ENCODE peak calls at places on chromosomes 5 and 9, in eight cellular contexts. M, O, J, H, G, B, U and L are unnamed samples. For H3K4me1, the result is how much of the 10 kb centered on the place peaks cover.

GRCh38 chr5:9387879-9388278 is 158.0 kb downstream of the SEMA5A start:
- DNase-seq in G (no peak), B (peak), O (no peak), H (no peak), U (no peak), M (no peak), J (no peak), L (no peak)

GRCh38 chr5:68290260-68290674 is 74.7 kb downstream of the PIK3R1 start:
- DNase-seq in G (peak), M (no peak), O (no peak), J (no peak), U (peak), B (peak), H (no peak), L (peak)

GRCh38 chr5:179023528-179024189 is at the start of gene ZNF879:
- DNase-seq in M (peak), G (peak), U (peak), J (no peak), B (peak), H (peak), O (peak), L (peak)

GRCh38 chr9:35538361-35539234 is 48.7 kb downstream of the RUSC2 start:
- DNase-seq in U (peak), H (peak), B (peak), J (no peak), O (peak), G (peak), M (peak), L (no peak)

GRCh38 chr5:61767231-61768080 is 435.4 kb downstream of the ZSWIM6 start:
- DNase-seq in O (no peak), G (no peak), M (no peak), B (no peak), J (no peak), U (no peak), H (no peak), L (no peak)

GRCh38 chr5:45793638-45794532 is 97.7 kb upstream of the HCN1 start:
- DNase-seq in M (no peak), J (peak), O (no peak), U (no peak), H (no peak), B (no peak), G (no peak), L (no peak)

GRCh38 chr9:76560481-76560891 is 101.5 kb downstream of the GCNT1 start:
- DNase-seq in J (no peak), G (no peak), O (no peak), H (no peak), U (peak), M (no peak), B (peak), L (no peak)

GRCh38 chr5:96332535-96333396 is 100.3 kb downstream of the PCSK1 start:
- DNase-seq in H (no peak), M (no peak), U (no peak), J (no peak), G (no peak), B (no peak), O (no peak), L (no peak)

GRCh38 chr5:179623906-179624741 is 653 bp upstream of the HNRNPH1 start:
- DNase-seq in O (no peak), J (no peak), B (peak), U (peak), M (no peak), H (peak), G (peak), L (no peak)

GRCh38 chr5:94802450-94802849 is 184.0 kb downstream of the SLF1 start:
- DNase-seq in J (no peak), O (peak), U (peak), H (no peak), B (peak), G (no peak), M (peak), L (peak)

GRCh38 chr5:151023651-151024050 is 3.3 kb downstream of the GPX3 start:
- DNase-seq in M (no peak), J (no peak), B (no peak), H (no peak), U (peak), O (no peak), G (peak), L (no peak)

GRCh38 chr5:79590395-79590999 is 21.7 kb upstream of the TENT2 start:
- DNase-seq in H (no peak), M (no peak), U (no peak), O (no peak), G (no peak), B (no peak), J (no peak), L (no peak)

GRCh38 chr5:172078726-172079345 is 72.4 kb upstream of the FBXW11 start:
- DNase-seq in O (no peak), U (peak), G (peak), H (no peak), J (no peak), B (no peak), M (no peak), L (no peak)

GRCh38 chr9:116099821-116100220 is 53.8 kb upstream of the PAPPA start:
- DNase-seq in M (no peak), O (no peak), B (peak), H (no peak), J (no peak), G (no peak), U (peak), L (no peak)

GRCh38 chr9:81083062-81083461 is 606.3 kb downstream of the TLE1 start:
- DNase-seq in G (peak), B (peak), H (no peak), M (peak), U (peak), J (no peak), O (peak), L (peak)

GRCh38 chr5:1729641-1730486 is 69.8 kb downstream of the MRPL36 start:
- DNase-seq in H (peak), G (no peak), J (no peak), O (no peak), M (no peak), B (no peak), U (no peak), L (no peak)

GRCh38 chr9:806285-807156 is 35.0 kb upstream of the DMRT1 start:
- DNase-seq in U (peak), G (peak), J (no peak), M (peak), O (peak), B (peak), H (no peak), L (peak)

GRCh38 chr5:176542596-176543427 is 5.6 kb upstream of the RNF44 start:
- DNase-seq in U (peak), M (peak), G (no peak), O (peak), H (peak), J (no peak), B (peak), L (no peak)

GRCh38 chr9:3475300-3476020 is 50.3 kb downstream of the RFX3 start:
- DNase-seq in H (no peak), U (no peak), J (no peak), B (no peak), O (peak), G (no peak), M (no peak), L (no peak)

GRCh38 chr5:77437194-77437593 is 54.9 kb downstream of the WDR41 start:
- DNase-seq in G (no peak), B (no peak), U (peak), J (peak), M (no peak), O (peak), H (no peak), L (no peak)

GRCh38 chr9:91483189-91483691 is 59.6 kb upstream of the NFIL3 start:
- DNase-seq in G (no peak), B (peak), O (no peak), U (peak), M (no peak), H (no peak), J (no peak), L (no peak)

GRCh38 chr9:38294130-38294529 is 98.4 kb upstream of the ALDH1B1 start:
- DNase-seq in U (no peak), B (no peak), O (no peak), M (no peak), G (no peak), J (no peak), H (no peak), L (no peak)

GRCh38 chr5:73674669-73675004 is 48.6 kb downstream of the ARHGEF28 start:
- DNase-seq in U (peak), B (no peak), O (peak), H (no peak), G (no peak), J (no peak), M (no peak), L (no peak)

GRCh38 chr5:73668422-73669116 is 42.6 kb downstream of the ARHGEF28 start:
- DNase-seq in O (no peak), B (no peak), G (no peak), J (no peak), U (no peak), H (no peak), M (no peak), L (no peak)

GRCh38 chr5:73678322-73678740 is 52.3 kb downstream of the ARHGEF28 start:
- DNase-seq in M (no peak), B (no peak), H (no peak), U (no peak), O (no peak), J (no peak), G (no peak), L (no peak)

GRCh38 chr5:73672130-73672529 is 46.1 kb downstream of the ARHGEF28 start:
- DNase-seq in O (no peak), H (no peak), J (no peak), U (no peak), M (no peak), B (peak), G (no peak), L (no peak)

GRCh38 chr5:73673161-73673591 is 47.2 kb downstream of the ARHGEF28 start:
- DNase-seq in U (peak), H (no peak), O (peak), J (no peak), M (no peak), B (peak), G (no peak), L (peak)
- H3K27ac ChIP-seq in U (no peak), H (no peak), O (no peak), J (no peak), M (no peak), B (peak), G (peak), L (no peak)

GRCh38 chr9:113581865-113582697 is 118.6 kb downstream of the RGS3 start:
- DNase-seq in M (no peak), O (no peak), J (no peak), B (peak), U (no peak), G (peak), H (peak), L (no peak)
- H3K4me1 ChIP-seq in M (under half), O (under half), J (under half), B (under half), U (under half), G (under half), H (half or more), L (under half)

GRCh38 chr9:136806067-136806466 is 1.7 kb upstream of the RABL6 start:
- DNase-seq in O (no peak), U (no peak), J (no peak), G (no peak), M (no peak), H (no peak), B (no peak), L (no peak)
- H3K27ac ChIP-seq in O (no peak), U (no peak), J (no peak), G (no peak), M (no peak), H (no peak), B (no peak), L (no peak)

GRCh38 chr5:181051841-181052525 is 11.9 kb downstream of the BTNL9 start:
- DNase-seq in O (no peak), M (no peak), G (no peak), H (no peak), B (no peak), J (no peak), U (no peak), L (no peak)

GRCh38 chr5:181053760-181054122 is 13.7 kb downstream of the BTNL9 start:
- DNase-seq in J (no peak), G (no peak), M (no peak), H (no peak), O (peak), U (no peak), B (no peak), L (no peak)

GRCh38 chr5:181054138-181054537 is 14.1 kb downstream of the BTNL9 start:
- DNase-seq in G (no peak), M (no peak), O (no peak), H (no peak), U (no peak), J (no peak), B (no peak), L (no peak)

GRCh38 chr5:181052526-181052927 is 12.5 kb downstream of the BTNL9 start:
- DNase-seq in M (no peak), O (peak), H (peak), B (no peak), U (peak), G (no peak), J (no peak), L (peak)

GRCh38 chr5:181052928-181053759 is 13.1 kb downstream of the BTNL9 start:
- DNase-seq in J (no peak), G (no peak), H (peak), B (no peak), U (peak), M (no peak), O (no peak), L (no peak)
- H3K4me1 ChIP-seq in J (under half), G (under half), H (under half), B (under half), U (under half), M (under half), O (under half), L (under half)

DNA sequence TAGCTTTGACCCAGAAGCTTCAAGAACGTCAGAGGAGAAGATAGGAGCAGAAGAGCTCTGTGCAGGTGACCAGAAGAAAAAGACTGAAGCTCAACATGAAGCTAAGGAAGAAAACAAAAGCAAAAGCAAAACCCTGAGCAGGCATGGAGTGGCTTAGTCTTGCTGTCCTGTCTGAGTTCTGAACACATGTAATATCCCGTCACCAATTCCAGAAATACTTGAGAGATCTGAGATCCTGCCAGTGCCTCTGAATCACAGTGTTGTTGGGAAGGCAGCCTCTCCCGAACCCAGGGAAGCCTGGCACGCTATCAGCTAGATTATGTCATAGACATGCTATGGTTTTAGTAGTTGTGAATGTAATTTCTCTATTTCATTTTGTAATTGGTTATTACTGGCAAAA is 235.7 kb downstream of the ICE1 start:
- DNase-seq in G (peak), M (no peak), B (no peak), U (peak), J (no peak), O (no peak), H (no peak), L (no peak)
- H3K27ac ChIP-seq in G (peak), M (no peak), B (no peak), U (no peak), J (no peak), O (no peak), H (no peak), L (no peak)

GRCh38 chr9:108086624-108087023 is 597.1 kb upstream of the KLF4 start:
- DNase-seq in O (no peak), B (no peak), U (no peak), J (no peak), G (no peak), M (no peak), H (no peak), L (no peak)
- H3K4me1 ChIP-seq in O (under half), B (under half), U (under half), J (under half), G (under half), M (under half), H (under half), L (under half)

DNA sequence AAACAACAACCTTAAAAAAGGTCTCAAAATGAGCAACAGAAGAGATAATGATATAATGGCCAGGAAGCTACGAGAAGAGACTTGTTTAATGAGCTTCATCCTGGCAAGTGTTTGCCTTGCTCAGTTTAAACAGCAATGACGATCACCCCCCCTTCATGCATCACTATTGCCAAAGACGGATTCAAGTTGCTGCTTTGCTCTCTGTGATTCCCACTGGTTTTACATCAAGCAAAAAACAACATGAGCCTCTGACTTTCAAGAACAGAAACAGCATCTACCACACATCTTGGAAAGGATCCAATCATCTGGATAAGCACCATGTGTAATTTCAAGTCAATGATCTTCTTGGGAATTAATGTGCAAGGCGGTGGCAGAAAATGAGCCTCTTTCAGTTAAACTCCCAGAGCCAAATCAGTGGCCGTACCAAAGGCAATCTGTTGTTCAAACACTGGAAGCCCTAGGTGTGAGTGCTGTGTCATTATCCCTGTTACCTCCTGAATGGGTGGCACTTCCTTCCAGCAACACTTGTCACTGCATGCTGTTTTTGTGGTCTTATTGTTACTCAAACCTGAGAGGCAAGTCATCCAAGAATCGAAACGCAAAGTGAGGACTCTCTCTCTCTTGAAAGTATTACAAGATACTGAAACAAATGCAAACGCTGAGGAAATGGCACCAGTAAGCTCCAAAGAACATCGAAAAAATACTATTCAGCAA is 72.9 kb downstream of the MED27 start:
- DNase-seq in G (no peak), B (peak), J (no peak), U (peak), M (no peak), O (peak), H (no peak), L (peak)
- H3K27ac ChIP-seq in G (no peak), B (no peak), J (no peak), U (no peak), M (no peak), O (no peak), H (peak), L (peak)

GRCh38 chr9:120929392-120929791 is 2.8 kb upstream of the TRAF1 start:
- DNase-seq in U (no peak), O (no peak), H (no peak), J (no peak), M (no peak), B (no peak), G (no peak), L (no peak)

GRCh38 chr9:120932086-120932818 is 5.7 kb upstream of the TRAF1 start:
- DNase-seq in U (no peak), H (no peak), J (no peak), O (no peak), B (no peak), G (peak), M (no peak), L (no peak)

GRCh38 chr9:120928720-120929389 is 2.3 kb upstream of the TRAF1 start:
- DNase-seq in B (no peak), H (peak), O (peak), U (peak), J (no peak), M (peak), G (peak), L (peak)

GRCh38 chr9:120933310-120934044 is 6.9 kb upstream of the TRAF1 start:
- DNase-seq in B (no peak), G (no peak), O (no peak), U (no peak), J (no peak), H (no peak), M (no peak), L (no peak)

GRCh38 chr9:120931278-120932085 is 4.9 kb upstream of the TRAF1 start:
- DNase-seq in U (peak), H (no peak), J (no peak), M (no peak), G (peak), B (peak), O (no peak), L (peak)
- H3K4me1 ChIP-seq in U (under half), H (half or more), J (under half), M (under half), G (under half), B (under half), O (under half), L (under half)

DNA sequence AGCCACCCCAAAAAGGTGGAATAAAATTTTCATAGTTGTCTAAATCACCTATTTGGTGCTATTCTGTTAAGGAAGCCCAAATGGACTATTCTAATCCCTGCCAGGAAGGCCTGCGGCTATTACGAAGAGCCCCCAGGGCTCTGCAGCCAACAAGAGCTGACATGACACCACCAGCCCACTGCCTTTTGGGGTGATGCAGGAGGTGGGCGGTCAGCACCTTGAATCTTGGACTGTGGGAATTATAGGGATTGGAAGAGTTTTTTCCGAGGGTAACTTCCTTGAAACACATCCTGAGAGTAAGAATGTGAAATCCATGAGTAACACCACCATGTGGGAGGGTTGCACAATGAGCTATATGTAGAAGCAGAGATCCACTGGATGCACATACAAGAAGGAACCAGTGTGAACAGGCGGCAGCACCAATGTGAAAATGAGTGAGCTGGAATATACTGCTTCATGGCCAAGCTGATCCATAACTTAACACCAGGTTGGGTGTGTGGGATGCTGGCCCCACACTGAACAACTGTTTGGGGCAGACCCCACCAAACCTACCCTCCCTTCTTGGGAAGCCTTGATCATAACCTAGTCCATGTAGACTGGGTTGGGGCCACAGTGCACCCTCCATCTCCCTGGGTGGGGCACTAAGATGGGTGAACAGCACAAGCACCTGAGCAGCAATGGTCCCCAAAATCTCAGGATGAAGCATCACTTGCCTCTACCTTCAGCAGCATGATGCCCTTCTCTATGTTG is 239.0 kb downstream of the FSTL4 start:
- DNase-seq in M (no peak), U (peak), J (no peak), H (no peak), G (no peak), O (no peak), B (peak), L (no peak)
- H3K27ac ChIP-seq in M (no peak), U (no peak), J (no peak), H (no peak), G (no peak), O (no peak), B (no peak), L (no peak)

GRCh38 chr9:93467462-93467861 is 14.1 kb upstream of the FAM120AOS start:
- DNase-seq in J (no peak), M (no peak), U (no peak), G (no peak), B (no peak), O (no peak), H (no peak), L (no peak)

GRCh38 chr9:93473411-93473810 is 20.0 kb upstream of the FAM120AOS start:
- DNase-seq in U (peak), G (no peak), J (no peak), O (no peak), M (no peak), B (peak), H (no peak), L (no peak)

GRCh38 chr9:93471135-93471534 is 17.8 kb upstream of the FAM120AOS start:
- DNase-seq in B (no peak), U (no peak), M (no peak), O (no peak), J (no peak), H (no peak), G (no peak), L (no peak)

GRCh38 chr9:93468763-93469456 is 15.5 kb upstream of the FAM120AOS start:
- DNase-seq in U (peak), M (no peak), O (peak), B (peak), G (no peak), H (no peak), J (no peak), L (peak)

GRCh38 chr9:93470391-93470790 is 17.0 kb upstream of the FAM120AOS start:
- DNase-seq in O (no peak), U (no peak), M (no peak), B (no peak), H (no peak), J (no peak), G (no peak), L (no peak)
- H3K4me1 ChIP-seq in O (under half), U (under half), M (under half), B (under half), H (under half), J (under half), G (under half), L (under half)